ENCODE peak calls at places on chromosomes 5 and 9, in seven cellular contexts. R is GM23338, X is HL-60, B is SK-N-SH, C is HCT116, G is A549, D is HepG2. Q is an unnamed sample.

GRCh38 chr9:116238225-116238624 is 84.6 kb downstream of the PAPPA start:
- DNase-seq in X (no peak), R (no peak), C (no peak), G (peak; percentile 62), D (no peak), B (no peak), Q (no peak)

GRCh38 chr5:147051193-147051592 is 172.6 kb upstream of the PPP2R2B start:
- DNase-seq in B (no peak), X (no peak), R (no peak), C (no peak), G (no peak), D (no peak), Q (no peak)

GRCh38 chr5:171419663-171420428 is 399 bp downstream of the FGF18 start:
- DNase-seq in C (no peak), X (no peak), G (peak; percentile 41), B (peak; percentile 76), D (no peak), R (peak; percentile 61), Q (no peak)

GRCh38 chr9:131740898-131741297 is 1.0 kb upstream of the RAPGEF1 start:
- DNase-seq in X (no peak), D (no peak), B (no peak), G (no peak), R (no peak), C (no peak), Q (no peak)

GRCh38 chr5:174325961-174326360 is 280.5 kb downstream of the NSG2 start:
- DNase-seq in D (no peak), C (no peak), B (no peak), X (no peak), R (no peak), G (no peak), Q (no peak)

GRCh38 chr5:66122379-66123034 is 21.6 kb upstream of the SREK1 start:
- DNase-seq in B (no peak), X (no peak), C (no peak), R (no peak), D (no peak), G (no peak), Q (no peak)

GRCh38 chr9:130263601-130264413 is 1.8 kb upstream of the HMCN2 start:
- DNase-seq in R (no peak), C (peak; percentile 10), X (no peak), G (no peak), D (no peak), B (peak; percentile 46), Q (no peak)

GRCh38 chr5:151721087-151721646 is 34.5 kb upstream of the SPARC start:
- DNase-seq in B (no peak), R (no peak), G (no peak), C (no peak), D (no peak), X (peak; percentile 23), Q (no peak)

GRCh38 chr5:83102581-83102980 is 25.2 kb downstream of the XRCC4 start:
- DNase-seq in R (no peak), B (no peak), X (no peak), G (no peak), D (no peak), C (no peak), Q (no peak)

GRCh38 chr5:133831506-133832224 is 136.8 kb downstream of the C5orf15 start:
- DNase-seq in R (no peak), G (no peak), X (no peak), D (no peak), C (no peak), B (no peak), Q (no peak)

GRCh38 chr5:73442960-73443627 is 5.5 kb downstream of the FOXD1 start:
- DNase-seq in B (no peak), D (no peak), C (no peak), G (no peak), X (no peak), R (no peak), Q (no peak)

GRCh38 chr5:178515776-178516561 is 74.2 kb downstream of the COL23A1 start:
- DNase-seq in D (no peak), R (no peak), B (no peak), X (no peak), G (no peak), C (no peak), Q (no peak)

GRCh38 chr5:74673011-74673790 is 11.8 kb upstream of the HEXB start:
- DNase-seq in G (no peak), D (peak; percentile 29), B (peak; percentile 44), R (peak; percentile 74), C (peak; percentile 24), X (no peak), Q (no peak)

GRCh38 chr5:54835642-54836041 is 149.8 kb downstream of the ESM1 start:
- DNase-seq in G (no peak), C (no peak), D (no peak), R (no peak), X (no peak), B (no peak), Q (no peak)

GRCh38 chr9:100583019-100583802 is 5.3 kb downstream of the CAVIN4 start:
- DNase-seq in C (no peak), R (no peak), G (no peak), X (no peak), D (no peak), B (no peak), Q (no peak)

GRCh38 chr9:133631111-133631510 is 5.1 kb upstream of the DBH start:
- DNase-seq in R (no peak), X (no peak), D (no peak), G (no peak), C (no peak), B (no peak), Q (no peak)

GRCh38 chr5:157558089-157558595 is 17.4 kb downstream of the ADAM19 start:
- DNase-seq in G (no peak), X (no peak), D (peak; percentile 45), C (no peak), B (no peak), R (no peak), Q (no peak)

GRCh38 chr5:53335115-53335514 is 145.3 kb upstream of the FST start:
- DNase-seq in C (no peak), B (no peak), X (no peak), G (no peak), R (peak; percentile 28), D (no peak), Q (no peak)

GRCh38 chr5:168592014-168592368 is 12.8 kb upstream of the PANK3 start:
- DNase-seq in B (no peak), D (peak; percentile 98), G (no peak), X (no peak), R (no peak), C (no peak), Q (no peak)

GRCh38 chr5:1594336-1595106 is 70.8 kb upstream of the LPCAT1 start:
- DNase-seq in C (peak; percentile 74), X (no peak), G (peak; percentile 41), R (peak; percentile 82), B (peak; percentile 99), D (peak; percentile 87), Q (peak; percentile 64)

GRCh38 chr9:7591501-7591900 is 208.1 kb downstream of the DMAC1 start:
- DNase-seq in R (no peak), D (no peak), X (no peak), B (no peak), G (no peak), C (no peak), Q (no peak)

GRCh38 chr9:7597716-7598115 is 201.9 kb downstream of the DMAC1 start:
- DNase-seq in R (no peak), B (no peak), D (no peak), C (no peak), X (no peak), G (no peak), Q (no peak)

GRCh38 chr9:7592321-7593319 is 207.0 kb downstream of the DMAC1 start:
- DNase-seq in C (no peak), B (peak; percentile 6), R (peak; percentile 69), G (no peak), X (no peak), D (no peak), Q (no peak)
- TF ChIP-seq CTCF in C (peak; percentile 22), B (no peak), R (peak; percentile 59), G (no peak), X (no peak), D (no peak), Q (no peak)

DNA sequence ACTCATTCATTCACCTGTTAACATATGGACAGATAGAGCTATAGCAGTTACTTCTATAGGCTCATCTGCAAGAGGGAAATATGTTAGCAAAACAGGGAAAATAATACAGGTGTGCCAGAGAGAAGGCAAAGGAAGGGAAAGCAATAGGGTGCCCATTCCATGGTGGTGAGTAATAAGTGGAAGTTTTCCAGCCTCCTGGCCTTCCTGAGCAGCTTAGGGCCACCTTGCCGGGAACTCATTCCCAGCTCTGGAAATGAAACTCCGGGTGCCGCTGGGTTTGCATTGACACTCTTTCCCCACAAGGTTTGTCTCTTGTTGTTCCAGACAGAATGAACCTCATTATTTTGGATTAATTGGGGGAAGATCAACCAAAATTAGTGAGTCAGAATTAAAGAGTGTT is 58.4 kb downstream of the SLC1A3 start:
- DNase-seq in R (peak; percentile 43), D (no peak), X (no peak), B (no peak), G (no peak), C (peak; percentile 57), Q (no peak)
- TF ChIP-seq REST in R (no peak), D (no peak), X (no peak), B (no peak), G (no peak), C (no peak), Q (no peak)

GRCh38 chr5:36079200-36079761 is 12.6 kb upstream of the UGT3A2 start:
- DNase-seq in D (peak; percentile 55), C (peak; percentile 61), G (peak; percentile 55), B (peak; percentile 75), X (peak; percentile 39), R (peak; percentile 92), Q (peak; percentile 53)

GRCh38 chr5:36070687-36071571 is 4.2 kb upstream of the UGT3A2 start:
- DNase-seq in R (no peak), D (no peak), X (no peak), G (no peak), B (no peak), C (no peak), Q (no peak)

GRCh38 chr5:36078430-36078829 is 11.7 kb upstream of the UGT3A2 start:
- DNase-seq in C (no peak), D (no peak), R (peak; percentile 10), B (no peak), G (no peak), X (no peak), Q (no peak)

GRCh38 chr5:36068751-36069281 is 2.1 kb upstream of the UGT3A2 start:
- DNase-seq in R (no peak), X (no peak), G (no peak), D (no peak), C (no peak), B (no peak), Q (no peak)

DNA sequence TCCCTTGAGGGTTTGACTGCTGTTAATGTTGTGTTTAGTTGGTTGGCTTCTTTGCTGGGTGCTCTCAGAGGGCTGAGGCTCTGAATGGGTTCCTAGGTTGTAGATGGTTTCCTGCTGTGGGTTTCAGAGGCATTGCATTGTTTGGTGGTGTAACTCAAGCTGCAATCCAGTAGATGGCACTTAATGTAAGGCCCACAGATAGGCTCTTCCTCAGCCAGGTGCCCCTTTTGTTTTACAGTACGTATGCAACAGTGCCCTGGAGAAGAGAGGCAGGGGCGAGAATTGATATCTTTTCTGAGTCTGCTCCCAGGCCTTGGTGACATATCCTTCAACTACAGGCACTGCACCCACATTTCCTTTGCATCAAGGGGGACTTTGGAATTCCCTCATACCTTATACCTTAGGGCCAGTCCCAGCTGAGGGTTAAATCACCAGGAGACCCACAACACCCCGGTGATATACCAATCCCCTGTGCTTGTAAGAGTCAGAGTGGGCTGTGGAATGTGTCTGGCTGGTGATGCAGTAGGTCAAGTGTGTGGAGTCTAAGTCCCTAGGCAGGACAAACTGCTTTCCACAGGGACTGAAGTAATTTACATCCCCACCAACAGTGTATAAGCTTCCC is 7.0 kb upstream of the UGT3A2 start:
- DNase-seq in G (no peak), D (peak; percentile 38), R (peak; percentile 84), B (no peak), C (peak; percentile 22), X (peak; percentile 43), Q (no peak)
- TF ChIP-seq CTCF in G (no peak), D (peak; percentile 68), R (peak; percentile 55), B (peak; percentile 18), C (peak; percentile 43), X (peak; percentile 4), Q (peak; percentile 46)

GRCh38 chr5:115086473-115086872 is 83.2 kb downstream of the TRIM36 start:
- DNase-seq in G (no peak), B (no peak), R (no peak), X (no peak), D (no peak), C (no peak), Q (no peak)
- TF ChIP-seq REST in G (no peak), B (no peak), R (no peak), X (no peak), D (no peak), C (no peak), Q (no peak)

Q was measured in Panc1.